ENCODE peak calls at places on chromosomes 4 and X, in four cellular contexts. E is memory B cell, F is NCI-H1105, Y is heart left ventricle. L is an unnamed sample.
A peak's percentile ranks its signal among the peaks of the same experiment; 100 is the strongest.

GRCh38 chr4:78056265-78057129 is 626 bp upstream of the FRAS1 start:
- DNase-seq in E (peak; percentile 25), F (peak; percentile 96), Y (peak; percentile 85), L (peak; percentile 70)

GRCh38 chr4:188949608-188950007 is 810.4 kb downstream of the TRIML1 start:
- DNase-seq in E (no peak), F (no peak), Y (no peak), L (no peak)

GRCh38 chr4:186887211-186887785 is 163.6 kb upstream of the FAT1 start:
- DNase-seq in E (no peak), F (peak; percentile 15), Y (no peak), L (no peak)

GRCh38 chr4:26141916-26142638 is 178.7 kb upstream of the RBPJ start:
- DNase-seq in E (no peak), F (no peak), Y (peak; percentile 55), L (no peak)

GRCh38 chr4:127586922-127587571 is 45.7 kb upstream of the INTU start:
- DNase-seq in E (no peak), F (no peak), Y (no peak), L (no peak)

GRCh38 chr4:168440442-168441264 is 39.6 kb downstream of the DDX60L start:
- DNase-seq in E (no peak), F (no peak), Y (no peak), L (no peak)

GRCh38 chr4:130703211-130703920 is 1607.4 kb downstream of the C4orf33 start:
- DNase-seq in E (no peak), F (no peak), Y (no peak), L (no peak)

GRCh38 chr4:162506253-162506652 is 342.5 kb upstream of the FSTL5 start:
- DNase-seq in E (no peak), F (no peak), Y (no peak), L (no peak)

GRCh38 chr4:98861100-98861499 is 67.8 kb downstream of the EIF4E start:
- DNase-seq in E (no peak), F (no peak), Y (no peak), L (no peak)

GRCh38 chr4:835148-836002 is 9.4 kb upstream of the CPLX1 start:
- DNase-seq in E (no peak), F (peak; percentile 50), Y (peak; percentile 68), L (no peak)

GRCh38 chrX:23959781-23960180 is 52.0 kb downstream of the CXorf58 start:
- DNase-seq in E (no peak), F (no peak), Y (no peak), L (no peak)

GRCh38 chr4:2436301-2436700 is 17.5 kb downstream of the CFAP99 start:
- DNase-seq in E (no peak), F (no peak), Y (no peak), L (no peak)

GRCh38 chr4:17814140-17814539 is 3.4 kb downstream of the NCAPG start:
- DNase-seq in E (no peak), F (no peak), Y (no peak), L (no peak)

GRCh38 chr4:184815046-184815877 is 10.5 kb downstream of the ACSL1 start:
- DNase-seq in E (peak; percentile 5), F (peak; percentile 74), Y (peak; percentile 93), L (peak; percentile 85)

GRCh38 chr4:187633245-187633644 is 362.3 kb upstream of the ZFP42 start:
- DNase-seq in E (no peak), F (no peak), Y (no peak), L (no peak)

GRCh38 chr4:165502919-165503907 is 124.4 kb downstream of the CPE start:
- DNase-seq in E (no peak), F (no peak), Y (no peak), L (no peak)

GRCh38 chrX:152070186-152070585 is 68.2 kb downstream of the MAGEA10 start:
- DNase-seq in E (no peak), F (no peak), Y (no peak), L (no peak)

GRCh38 chr4:8871417-8872401 is at the start of gene HMX1:
- DNase-seq in E (no peak), F (peak; percentile 79), Y (no peak), L (no peak)

GRCh38 chrX:2901367-2902036 is 27.6 kb downstream of the ARSD start:
- DNase-seq in E (no peak), F (no peak), Y (no peak), L (no peak)

GRCh38 chr4:145066063-145066501 is 31.9 kb downstream of the ANAPC10 start:
- DNase-seq in E (no peak), F (no peak), Y (no peak), L (no peak)

GRCh38 chr4:189049682-189050081 is 891.0 kb upstream of the FRG1 start:
- DNase-seq in E (no peak), F (no peak), Y (no peak), L (no peak)

GRCh38 chr4:8377103-8378075 is 63.1 kb downstream of the ACOX3 start:
- DNase-seq in E (no peak), F (no peak), Y (no peak), L (no peak)

GRCh38 chr4:184380707-184381106 is 93.6 kb downstream of the IRF2 start:
- DNase-seq in E (no peak), F (no peak), Y (no peak), L (no peak)

GRCh38 chr4:137601924-137602323 is 69.6 kb upstream of the PCDH18 start:
- DNase-seq in E (no peak), F (no peak), Y (no peak), L (no peak)

GRCh38 chr4:76559236-76560071 is 124.4 kb downstream of the SHROOM3 start:
- DNase-seq in E (no peak), F (no peak), Y (no peak), L (no peak)

L was measured in uterus.